ENCODE peak calls at places on chromosomes 7 and 10, in seven cellular contexts. B is left ventricle myocardium inferior, Z is thoracic aorta, H is RWPE1, F is fibroblast of gingiva, J is posterior cingulate gyrus, T is GM19239. C is an unnamed sample.

GRCh38 chr10:99276848-99277486 is 41.3 kb upstream of the HPSE2 start:
- DNase-seq in B (no peak), Z (no peak), H (peak; percentile 30), F (peak; percentile 12), J (no peak), T (no peak), C (no peak)

GRCh38 chr7:94031865-94032264 is 27.7 kb upstream of the BET1 start:
- DNase-seq in B (no peak), Z (no peak), H (no peak), F (no peak), J (no peak), T (no peak), C (no peak)

GRCh38 chr7:55242613-55243012 is 122.5 kb upstream of the LANCL2 start:
- DNase-seq in B (no peak), Z (no peak), H (no peak), F (no peak), J (no peak), T (no peak), C (no peak)

GRCh38 chr10:74063256-74063655 is 65.3 kb downstream of the VCL start:
- DNase-seq in B (no peak), Z (no peak), H (no peak), F (peak; percentile 74), J (no peak), T (no peak), C (no peak)

GRCh38 chr10:28087675-28088351 is 88.9 kb upstream of the ODAD2 start:
- DNase-seq in B (no peak), Z (no peak), H (peak; percentile 76), F (peak; percentile 85), J (no peak), T (no peak), C (no peak)

GRCh38 chr7:36153571-36154097 is 580 bp downstream of the EEPD1 start:
- DNase-seq in B (no peak), Z (no peak), H (no peak), F (no peak), J (peak; percentile 73), T (no peak), C (no peak)

GRCh38 chr10:89332092-89332633 is 4.4 kb downstream of the IFIT3 start:
- DNase-seq in B (no peak), Z (no peak), H (peak; percentile 66), F (peak; percentile 60), J (no peak), T (no peak), C (no peak)

GRCh38 chr7:156470399-156471320 is 169.9 kb upstream of the RNF32 start:
- DNase-seq in B (no peak), Z (no peak), H (no peak), F (no peak), J (no peak), T (no peak), C (no peak)

GRCh38 chr7:82319674-82320118 is 123.9 kb downstream of the CACNA2D1 start:
- DNase-seq in B (peak; percentile 89), Z (peak; percentile 3), H (no peak), F (peak; percentile 94), J (peak; percentile 91), T (no peak), C (no peak)

GRCh38 chr10:43396061-43396927 is 12.7 kb downstream of the HNRNPF start:
- DNase-seq in B (peak; percentile 84), Z (no peak), H (peak; percentile 80), F (peak; percentile 56), J (peak; percentile 90), T (peak; percentile 65), C (peak; percentile 60)

GRCh38 chr7:85025312-85025756 is 161.5 kb downstream of the SEMA3D start:
- DNase-seq in B (peak; percentile 49), Z (no peak), H (peak; percentile 38), F (no peak), J (no peak), T (no peak), C (no peak)

GRCh38 chr10:131129544-131129943 is 182.0 kb downstream of the TCERG1L start:
- DNase-seq in B (no peak), Z (no peak), H (no peak), F (no peak), J (no peak), T (no peak), C (no peak)

GRCh38 chr10:59674211-59674836 is 35.3 kb downstream of the SLC16A9 start:
- DNase-seq in B (no peak), Z (no peak), H (peak; percentile 51), F (no peak), J (no peak), T (no peak), C (no peak)

GRCh38 chr10:25026463-25026862 is 10.1 kb downstream of the THNSL1 start:
- DNase-seq in B (no peak), Z (no peak), H (peak; percentile 32), F (no peak), J (no peak), T (no peak), C (no peak)

GRCh38 chr7:45584261-45585210 is 10.4 kb downstream of the ADCY1 start:
- DNase-seq in B (no peak), Z (no peak), H (no peak), F (no peak), J (peak; percentile 67), T (no peak), C (peak; percentile 20)

GRCh38 chr7:123747620-123748141 is 1.1 kb downstream of the WASL start:
- DNase-seq in B (peak; percentile 38), Z (peak; percentile 8), H (peak; percentile 82), F (peak; percentile 70), J (peak; percentile 75), T (no peak), C (peak; percentile 49)

GRCh38 chr10:104640339-104641149 is 546 bp upstream of the SORCS3 start:
- DNase-seq in B (no peak), Z (no peak), H (no peak), F (no peak), J (peak; percentile 80), T (no peak), C (no peak)

GRCh38 chr10:49679480-49679893 is at the start of gene C10orf53:
- DNase-seq in B (peak; percentile 25), Z (no peak), H (peak; percentile 81), F (no peak), J (peak; percentile 89), T (no peak), C (no peak)

GRCh38 chr10:49135575-49136313 is 1.9 kb upstream of the FAM170B start:
- DNase-seq in B (no peak), Z (no peak), H (no peak), F (no peak), J (no peak), T (no peak), C (no peak)

GRCh38 chr7:130732980-130733865 is 784 bp downstream of the KLF14 start:
- DNase-seq in B (peak; percentile 14), Z (no peak), H (peak; percentile 17), F (no peak), J (no peak), T (peak; percentile 32), C (no peak)

GRCh38 chr10:16992611-16993119 is 136.9 kb downstream of the CUBN start:
- DNase-seq in B (no peak), Z (no peak), H (no peak), F (peak; percentile 78), J (no peak), T (no peak), C (no peak)

GRCh38 chr7:92621026-92621540 is 30.9 kb upstream of the FAM133B start:
- DNase-seq in B (peak; percentile 28), Z (no peak), H (peak; percentile 41), F (peak; percentile 92), J (peak; percentile 39), T (peak; percentile 21), C (no peak)

GRCh38 chr10:30691601-30692015 is 62.1 kb upstream of the LYZL2 start:
- DNase-seq in B (no peak), Z (no peak), H (no peak), F (peak; percentile 96), J (no peak), T (no peak), C (no peak)

GRCh38 chr7:94823952-94824351 is 83.4 kb upstream of the PPP1R9A start:
- DNase-seq in B (no peak), Z (no peak), H (peak; percentile 51), F (no peak), J (no peak), T (no peak), C (no peak)

GRCh38 chr10:52232561-52233350 is 81.3 kb upstream of the DKK1 start:
- DNase-seq in B (no peak), Z (no peak), H (no peak), F (no peak), J (no peak), T (no peak), C (no peak)

GRCh38 chr10:86305521-86305920 is 61.1 kb downstream of the GRID1 start:
- DNase-seq in B (no peak), Z (no peak), H (no peak), F (no peak), J (no peak), T (no peak), C (peak; percentile 3)

GRCh38 chr7:77447616-77448015 is 31.5 kb upstream of the GSAP start:
- DNase-seq in B (no peak), Z (no peak), H (no peak), F (no peak), J (no peak), T (no peak), C (no peak)

GRCh38 chr10:75531571-75532031 is 100.2 kb downstream of the LRMDA start:
- DNase-seq in B (no peak), Z (no peak), H (no peak), F (no peak), J (no peak), T (no peak), C (no peak)

C was measured in breast epithelium.